ENCODE peak calls at places on chromosome 20, in five cellular contexts. O is PC-9, X is A549, H is astrocyte of the cerebellum, I is HAP-1. Y is an unnamed sample.

GRCh38 chr20:20235681-20236080 is 132.2 kb upstream of the INSM1 start:
- DNase-seq in O (no peak), X (no peak), H (no peak), I (no peak), Y (no peak)

GRCh38 chr20:42046686-42047085 is 428.5 kb upstream of the CHD6 start:
- DNase-seq in O (no peak), X (no peak), H (no peak), I (no peak), Y (no peak)

GRCh38 chr20:23653400-23653938 is 15.7 kb upstream of the CST3 start:
- DNase-seq in O (no peak), X (no peak), H (no peak), I (no peak), Y (no peak)

GRCh38 chr20:326645-327031 is 1.3 kb downstream of the SOX12 start:
- DNase-seq in O (no peak), X (peak), H (no peak), I (no peak), Y (no peak)

GRCh38 chr20:7499201-7499600 is 441.1 kb downstream of the HAO1 start:
- DNase-seq in O (no peak), X (no peak), H (no peak), I (no peak), Y (no peak)

GRCh38 chr20:19403549-19403948 is 191.1 kb downstream of the SLC24A3 start:
- DNase-seq in O (no peak), X (no peak), H (no peak), I (no peak), Y (no peak)

GRCh38 chr20:33262658-33263065 is 20.4 kb upstream of the BPIFB1 start:
- DNase-seq in O (peak), X (peak), H (peak), I (peak), Y (peak)

GRCh38 chr20:35796556-35796955 is 24.7 kb downstream of the PHF20 start:
- DNase-seq in O (no peak), X (no peak), H (no peak), I (no peak), Y (no peak)

GRCh38 chr20:13819885-13820645 is 35.2 kb downstream of the NDUFAF5 start:
- DNase-seq in O (peak), X (peak), H (peak), I (peak), Y (peak)

GRCh38 chr20:38926934-38927616 is 858 bp downstream of the FAM83D start:
- DNase-seq in O (no peak), X (peak), H (peak), I (no peak), Y (no peak)

GRCh38 chr20:32984196-32984595 is 20.0 kb downstream of the SUN5 start:
- DNase-seq in O (no peak), X (no peak), H (no peak), I (no peak), Y (no peak)

GRCh38 chr20:47727170-47727880 is 58.0 kb downstream of the SULF2 start:
- DNase-seq in O (no peak), X (no peak), H (no peak), I (no peak), Y (no peak)

GRCh38 chr20:9244811-9245210 is 175.9 kb downstream of the PLCB4 start:
- DNase-seq in O (no peak), X (no peak), H (no peak), I (no peak), Y (no peak)

GRCh38 chr20:33030569-33030968 is 879 bp upstream of the BPIFB6 start:
- DNase-seq in O (no peak), X (no peak), H (no peak), I (no peak), Y (no peak)

GRCh38 chr20:49318430-49319203 is 40.8 kb upstream of the ZNFX1 start:
- DNase-seq in O (no peak), X (no peak), H (no peak), I (no peak), Y (no peak)

GRCh38 chr20:58647162-58647813 is 3.8 kb upstream of the STX16 start:
- DNase-seq in O (no peak), X (no peak), H (no peak), I (no peak), Y (no peak)

GRCh38 chr20:47686545-47686944 is 98.7 kb downstream of the SULF2 start:
- DNase-seq in O (peak), X (no peak), H (peak), I (no peak), Y (no peak)

GRCh38 chr20:20452254-20452676 is 84.4 kb downstream of the INSM1 start:
- DNase-seq in O (no peak), X (no peak), H (peak), I (peak), Y (peak)

GRCh38 chr20:48294196-48294595 is 508.9 kb upstream of the SULF2 start:
- DNase-seq in O (no peak), X (no peak), H (no peak), I (no peak), Y (no peak)

GRCh38 chr20:20694591-20694990 is 17.9 kb downstream of the RALGAPA2 start:
- DNase-seq in O (no peak), X (no peak), H (no peak), I (no peak), Y (no peak)

GRCh38 chr20:25014816-25015215 is 22.3 kb upstream of the APMAP start:
- DNase-seq in O (no peak), X (no peak), H (no peak), I (no peak), Y (no peak)

GRCh38 chr20:5002077-5002413 is 735 bp upstream of the SLC23A2 start:
- DNase-seq in O (no peak), X (no peak), H (no peak), I (no peak), Y (peak)
- H3K4me3 ChIP-seq in O (peak), X (peak), H (peak), I (peak), Y (peak)

DNA sequence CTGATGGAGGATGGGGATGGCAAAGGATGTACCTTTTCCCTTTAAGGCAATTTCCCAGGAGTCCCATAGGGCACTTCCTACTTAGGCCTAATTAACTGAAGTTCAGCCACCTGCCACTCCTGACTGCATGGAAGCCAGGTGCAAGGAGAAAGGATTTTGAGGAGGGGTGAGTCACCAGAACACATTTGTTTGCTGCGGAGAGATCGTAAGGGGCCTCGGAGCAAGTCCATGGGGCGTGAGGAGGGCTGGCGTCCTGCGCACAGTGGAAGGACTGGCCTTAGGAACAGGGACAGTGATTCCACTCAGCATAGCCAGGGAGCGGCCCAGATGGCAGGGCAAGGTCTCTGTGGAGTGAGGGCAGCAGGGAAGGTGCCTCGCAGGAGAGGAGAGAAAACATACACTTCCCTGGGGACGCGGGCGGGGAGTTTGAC is 11.8 kb upstream of the MAP1LC3A start:
- DNase-seq in O (no peak), X (no peak), H (no peak), I (no peak), Y (no peak)
- H3K4me3 ChIP-seq in O (no peak), X (no peak), H (no peak), I (no peak), Y (no peak)

DNA sequence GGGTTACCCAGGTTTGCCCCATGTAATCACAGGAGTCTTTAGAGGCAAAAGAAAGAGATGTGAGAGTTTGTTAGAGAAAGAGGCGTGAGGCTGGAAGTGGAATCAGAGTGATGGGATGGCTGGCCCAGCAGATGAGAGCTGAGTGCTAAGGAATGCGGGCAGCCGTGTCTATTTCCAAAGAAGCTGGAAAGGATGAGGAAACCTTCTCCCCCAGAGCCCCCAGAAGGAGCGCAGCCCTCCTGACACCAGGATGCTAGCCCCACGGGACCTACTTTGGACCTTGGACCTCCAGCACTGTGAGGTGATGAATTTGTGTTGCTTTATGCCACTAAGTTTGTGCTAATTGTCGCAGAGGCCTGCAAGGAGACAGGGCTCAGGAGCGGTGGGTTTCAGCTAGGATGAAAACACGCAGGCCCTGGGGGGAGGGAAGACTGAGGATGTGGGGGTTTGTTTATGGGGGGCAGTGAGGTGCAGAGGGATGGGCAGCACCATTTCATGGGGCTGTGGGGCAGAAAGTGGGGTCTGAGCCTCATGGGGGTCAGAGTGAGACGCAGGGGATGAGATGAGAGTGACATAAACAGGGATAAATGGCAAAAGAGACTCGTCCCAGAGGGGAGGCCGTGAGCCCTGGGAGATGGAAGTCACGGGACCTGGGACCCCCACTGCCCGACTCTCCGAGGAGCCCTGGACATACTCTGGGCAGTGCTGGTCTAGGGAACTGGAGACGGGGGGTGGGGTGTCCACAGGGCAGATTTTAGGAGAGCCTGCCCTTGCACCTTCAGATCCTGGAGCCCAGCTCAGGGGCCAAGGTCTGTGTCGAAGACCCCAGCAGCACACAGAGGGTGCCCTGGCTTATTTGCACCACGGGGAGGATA is 160.2 kb downstream of the NFATC2 start:
- DNase-seq in O (no peak), X (no peak), H (no peak), I (no peak), Y (no peak)
- H3K4me3 ChIP-seq in O (no peak), X (no peak), H (no peak), I (no peak), Y (no peak)

DNA sequence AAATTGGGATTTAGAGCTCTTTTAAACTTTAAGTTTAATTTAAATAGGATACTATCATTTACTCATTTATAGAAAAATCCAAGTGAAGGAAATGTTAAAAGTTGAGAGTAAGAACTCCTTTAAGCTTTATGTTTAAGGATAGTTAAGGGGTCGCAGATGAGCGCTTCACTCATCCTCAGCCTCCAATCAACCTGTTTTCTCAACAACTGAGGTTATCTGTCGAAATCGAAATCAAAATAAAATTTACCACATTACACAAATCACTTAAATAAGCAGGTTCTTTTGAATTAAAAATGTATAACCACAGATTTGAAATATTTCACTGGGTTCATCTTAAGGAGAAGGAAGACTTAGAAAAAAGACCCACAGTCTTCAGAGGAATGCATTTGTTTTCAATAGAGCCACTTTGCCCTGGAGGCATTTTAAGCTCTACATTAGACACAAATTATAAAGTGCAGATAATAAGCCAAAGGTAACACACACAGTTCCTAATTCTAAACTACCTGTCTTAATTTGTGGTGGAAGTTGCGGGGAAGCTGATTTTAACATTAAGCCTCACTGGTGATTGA is 5.5 kb downstream of the PAX1 start:
- DNase-seq in O (no peak), X (no peak), H (no peak), I (no peak), Y (no peak)
- H3K4me3 ChIP-seq in O (no peak), X (no peak), H (no peak), I (no peak), Y (no peak)

DNA sequence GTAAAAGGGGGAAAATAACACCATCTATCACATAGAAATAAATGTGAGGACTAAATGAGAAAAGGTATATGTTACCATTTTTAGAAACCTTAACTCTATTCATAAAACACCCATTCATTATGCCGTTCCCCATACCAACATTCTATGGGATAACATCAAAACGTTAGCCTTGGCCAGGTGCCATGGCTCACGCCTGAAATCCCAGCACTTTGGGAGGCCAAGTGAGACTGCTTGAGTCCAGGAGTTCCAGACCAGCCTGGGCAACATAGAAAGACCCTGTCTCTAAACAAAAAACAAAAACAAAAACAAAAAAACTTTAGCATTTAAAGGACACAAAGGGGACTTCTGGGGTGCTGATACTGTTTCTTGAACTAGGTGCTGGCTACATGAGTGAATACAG is 1.3 kb downstream of the PIGU start:
- DNase-seq in O (no peak), X (no peak), H (no peak), I (no peak), Y (no peak)
- H3K4me3 ChIP-seq in O (peak), X (peak), H (no peak), I (no peak), Y (peak)

GRCh38 chr20:62332989-62333819 is 30.4 kb downstream of the ADRM1 start:
- DNase-seq in O (no peak), X (no peak), H (no peak), I (no peak), Y (no peak)

GRCh38 chr20:62336329-62336728 is 30.8 kb downstream of the LAMA5 start:
- DNase-seq in O (no peak), X (no peak), H (no peak), I (no peak), Y (no peak)

GRCh38 chr20:62333820-62334595 is 31.2 kb downstream of the ADRM1 start:
- DNase-seq in O (no peak), X (no peak), H (no peak), I (no peak), Y (no peak)

GRCh38 chr20:62335532-62335931 is 31.6 kb downstream of the LAMA5 start:
- DNase-seq in O (no peak), X (no peak), H (no peak), I (no peak), Y (no peak)

DNA sequence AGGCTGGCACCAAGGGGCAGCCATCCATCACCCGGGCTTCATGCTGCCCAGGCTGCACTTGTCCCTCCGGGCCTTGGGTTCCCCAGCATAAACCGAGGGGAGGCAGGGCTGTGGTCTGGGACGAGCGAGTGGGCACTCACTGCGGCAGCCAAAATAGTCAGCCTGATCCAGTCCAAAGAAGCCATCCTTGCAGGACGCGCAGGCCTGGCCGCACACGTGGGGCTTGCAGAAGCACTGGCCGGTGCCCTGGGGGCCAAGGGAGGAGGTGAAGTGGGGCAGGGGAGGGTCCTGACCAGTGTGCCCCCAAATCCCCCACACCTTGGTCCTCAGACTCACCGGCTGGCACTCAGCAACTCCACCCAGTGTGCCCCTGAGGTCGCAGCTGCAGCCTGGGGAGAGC is 32.1 kb downstream of the ADRM1 start:
- DNase-seq in O (no peak), X (no peak), H (no peak), I (no peak), Y (no peak)
- H3K4me3 ChIP-seq in O (no peak), X (no peak), H (no peak), I (no peak), Y (no peak)

GRCh38 chr20:55782861-55783260 is 222.5 kb downstream of the CBLN4 start:
- DNase-seq in O (no peak), X (no peak), H (no peak), I (no peak), Y (no peak)
- H3K4me3 ChIP-seq in O (no peak), X (no peak), H (no peak), I (no peak), Y (no peak)

GRCh38 chr20:45857114-45857835 is at the start of the genes ACOT8 and ZSWIM3:
- DNase-seq in O (peak), X (peak), H (peak), I (peak), Y (peak)

GRCh38 chr20:45850238-45850637 is 7.0 kb downstream of the ACOT8 start:
- DNase-seq in O (no peak), X (no peak), H (no peak), I (no peak), Y (no peak)

GRCh38 chr20:45851501-45851900 is 5.7 kb downstream of the ACOT8 start:
- DNase-seq in O (no peak), X (no peak), H (no peak), I (no peak), Y (no peak)

GRCh38 chr20:45850926-45851325 is 6.3 kb downstream of the ACOT8 start:
- DNase-seq in O (no peak), X (no peak), H (no peak), I (no peak), Y (no peak)

DNA sequence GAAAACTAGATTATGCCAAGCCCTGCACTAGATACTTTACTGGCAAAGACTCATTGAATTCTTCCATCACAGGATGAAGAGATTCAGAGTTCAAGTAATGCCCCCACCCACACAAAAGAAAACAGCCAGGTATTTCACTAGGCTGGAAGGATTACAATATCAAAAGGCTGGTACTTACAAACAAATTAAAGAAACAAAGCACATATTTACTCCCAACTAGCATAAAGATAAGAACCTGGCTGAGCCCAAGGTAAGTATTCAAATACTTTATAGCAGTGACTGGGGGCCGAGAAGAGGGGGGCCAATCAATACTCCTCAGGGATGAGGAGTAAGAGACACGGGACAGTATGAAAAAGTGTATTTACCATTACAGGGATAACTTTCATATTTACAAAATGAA is 3.7 kb downstream of the ACOT8 start:
- DNase-seq in O (no peak), X (no peak), H (no peak), I (no peak), Y (no peak)
- H3K4me3 ChIP-seq in O (no peak), X (no peak), H (no peak), I (no peak), Y (no peak)

DNA sequence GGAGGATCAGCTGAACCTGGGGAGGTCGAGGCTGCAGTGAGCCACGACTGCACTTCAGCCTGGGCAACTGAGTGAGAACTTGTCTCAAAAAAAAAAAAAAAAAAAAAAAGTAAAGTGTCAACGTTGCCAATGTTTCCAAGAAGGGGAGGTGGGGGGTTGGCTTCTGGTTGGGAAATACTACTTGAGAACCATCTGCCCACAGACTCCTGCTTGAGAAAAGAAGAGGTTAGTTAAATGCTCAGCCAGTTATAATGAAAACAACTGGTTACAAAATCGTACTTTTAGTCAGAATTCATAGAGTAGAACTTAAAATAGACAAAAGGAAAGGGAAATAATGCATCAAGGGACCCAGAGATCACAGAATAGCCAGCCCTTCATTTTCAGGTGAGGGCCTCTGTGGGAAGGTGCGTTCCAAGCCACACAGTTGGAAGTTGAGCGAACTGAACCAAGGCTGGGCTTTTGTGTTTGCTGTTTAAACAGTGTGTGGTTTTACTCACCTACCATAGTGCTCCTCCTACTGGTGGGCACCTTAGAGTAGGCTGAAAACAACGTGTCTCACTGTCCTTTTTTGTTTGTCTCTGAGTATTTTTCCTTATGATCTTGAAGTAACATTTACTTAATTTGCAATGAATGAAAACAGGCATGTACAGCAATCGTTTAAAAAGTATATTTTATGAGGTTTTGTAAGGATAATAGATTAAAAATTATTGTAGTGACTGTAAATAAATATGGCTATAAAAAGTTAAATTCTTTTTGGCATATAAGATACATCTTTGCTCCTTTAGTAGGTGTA is 200.7 kb downstream of the BCAS1 start:
- DNase-seq in O (peak), X (peak), H (peak), I (peak), Y (peak)
- H3K4me3 ChIP-seq in O (no peak), X (no peak), H (no peak), I (no peak), Y (no peak)